ENCODE peak calls at places on chromosomes 5 and 9, in six cellular contexts. One of them, this sample, is unnamed.

GRCh38 chr5:174335682-174336364 is 290.3 kb downstream of the NSG2 start:
- DNase-seq in brain microvascular endothelial cell: no peak
- DNase-seq in CD4-positive, alpha-beta memory T cell: no peak
- DNase-seq in HCT116: no peak
- DNase-seq in pancreas: no peak
- DNase-seq in SK-N-SH: no peak
- DNase-seq in this sample: no peak

GRCh38 chr9:16367605-16368424 is 502.7 kb downstream of the BNC2 start:
- DNase-seq in pancreas: no peak
- DNase-seq in SK-N-SH: no peak
- DNase-seq in CD4-positive, alpha-beta memory T cell: no peak
- DNase-seq in HCT116: no peak
- DNase-seq in brain microvascular endothelial cell: no peak
- DNase-seq in this sample: no peak

GRCh38 chr9:99031319-99031718 is 73.6 kb upstream of the TGFBR1 start:
- DNase-seq in HCT116: no peak
- DNase-seq in SK-N-SH: no peak
- DNase-seq in CD4-positive, alpha-beta memory T cell: no peak
- DNase-seq in brain microvascular endothelial cell: no peak
- DNase-seq in pancreas: no peak
- DNase-seq in this sample: no peak

GRCh38 chr5:155530046-155530445 is 516.5 kb downstream of the KIF4B start:
- DNase-seq in CD4-positive, alpha-beta memory T cell: no peak
- DNase-seq in HCT116: no peak
- DNase-seq in brain microvascular endothelial cell: no peak
- DNase-seq in SK-N-SH: peak; percentile 21
- DNase-seq in pancreas: no peak
- DNase-seq in this sample: no peak

GRCh38 chr9:4796988-4797956 is 4.5 kb downstream of the RCL1 start:
- DNase-seq in pancreas: no peak
- DNase-seq in HCT116: peak; percentile 38
- DNase-seq in SK-N-SH: peak; percentile 51
- DNase-seq in CD4-positive, alpha-beta memory T cell: peak; percentile 8
- DNase-seq in brain microvascular endothelial cell: peak; percentile 47
- DNase-seq in this sample: no peak

GRCh38 chr5:163696270-163696887 is 191.0 kb downstream of the MAT2B start:
- DNase-seq in brain microvascular endothelial cell: peak; percentile 25
- DNase-seq in CD4-positive, alpha-beta memory T cell: peak; percentile 4
- DNase-seq in pancreas: no peak
- DNase-seq in SK-N-SH: peak; percentile 50
- DNase-seq in HCT116: peak; percentile 19
- DNase-seq in this sample: peak; percentile 24

GRCh38 chr9:134922932-134923240 is 5.2 kb upstream of the FCN1 start:
- DNase-seq in brain microvascular endothelial cell: no peak
- DNase-seq in SK-N-SH: peak; percentile 8
- DNase-seq in HCT116: no peak
- DNase-seq in CD4-positive, alpha-beta memory T cell: no peak
- DNase-seq in pancreas: no peak
- DNase-seq in this sample: no peak

GRCh38 chr9:100427366-100428263 is 672 bp downstream of the MSANTD3 start:
- DNase-seq in HCT116: peak; percentile 35
- DNase-seq in SK-N-SH: no peak
- DNase-seq in pancreas: peak; percentile 48
- DNase-seq in brain microvascular endothelial cell: peak; percentile 56
- DNase-seq in CD4-positive, alpha-beta memory T cell: no peak
- DNase-seq in this sample: no peak

GRCh38 chr5:174520420-174521396 is 203.7 kb upstream of the MSX2 start:
- DNase-seq in pancreas: peak; percentile 42
- DNase-seq in SK-N-SH: peak; percentile 75
- DNase-seq in brain microvascular endothelial cell: no peak
- DNase-seq in HCT116: peak; percentile 93
- DNase-seq in CD4-positive, alpha-beta memory T cell: no peak
- DNase-seq in this sample: peak; percentile 31

GRCh38 chr9:130936285-130937117 is 2.5 kb downstream of the FIBCD1 start:
- DNase-seq in CD4-positive, alpha-beta memory T cell: no peak
- DNase-seq in brain microvascular endothelial cell: peak; percentile 39
- DNase-seq in HCT116: no peak
- DNase-seq in SK-N-SH: no peak
- DNase-seq in pancreas: no peak
- DNase-seq in this sample: no peak

GRCh38 chr5:1505506-1506241 is 18.1 kb downstream of the LPCAT1 start:
- DNase-seq in SK-N-SH: no peak
- DNase-seq in brain microvascular endothelial cell: no peak
- DNase-seq in HCT116: no peak
- DNase-seq in pancreas: peak; percentile 11
- DNase-seq in CD4-positive, alpha-beta memory T cell: no peak
- DNase-seq in this sample: no peak

GRCh38 chr9:138020120-138020794 is 142.7 kb downstream of the CACNA1B start:
- DNase-seq in pancreas: no peak
- DNase-seq in CD4-positive, alpha-beta memory T cell: no peak
- DNase-seq in SK-N-SH: peak; percentile 14
- DNase-seq in brain microvascular endothelial cell: no peak
- DNase-seq in HCT116: no peak
- DNase-seq in this sample: no peak

GRCh38 chr9:95048225-95049087 is 269.1 kb downstream of the FANCC start:
- DNase-seq in brain microvascular endothelial cell: no peak
- DNase-seq in pancreas: peak; percentile 86
- DNase-seq in CD4-positive, alpha-beta memory T cell: peak; percentile 21
- DNase-seq in SK-N-SH: peak; percentile 88
- DNase-seq in HCT116: no peak
- DNase-seq in this sample: no peak

GRCh38 chr5:17005087-17005828 is 69.2 kb upstream of the MYO10 start:
- DNase-seq in HCT116: no peak
- DNase-seq in pancreas: no peak
- DNase-seq in SK-N-SH: no peak
- DNase-seq in CD4-positive, alpha-beta memory T cell: no peak
- DNase-seq in brain microvascular endothelial cell: no peak
- DNase-seq in this sample: no peak

GRCh38 chr5:133944263-133945230 is 23.9 kb downstream of the C5orf15 start:
- DNase-seq in brain microvascular endothelial cell: peak; percentile 40
- DNase-seq in SK-N-SH: peak; percentile 81
- DNase-seq in CD4-positive, alpha-beta memory T cell: peak; percentile 19
- DNase-seq in HCT116: peak; percentile 46
- DNase-seq in pancreas: peak; percentile 75
- DNase-seq in this sample: peak; percentile 47

GRCh38 chr9:124782661-124783574 is 6.0 kb downstream of the OLFML2A start:
- DNase-seq in pancreas: no peak
- DNase-seq in HCT116: no peak
- DNase-seq in CD4-positive, alpha-beta memory T cell: no peak
- DNase-seq in brain microvascular endothelial cell: no peak
- DNase-seq in SK-N-SH: no peak
- DNase-seq in this sample: no peak

GRCh38 chr5:126610616-126611015 is 9.9 kb downstream of the PHAX start:
- DNase-seq in HCT116: no peak
- DNase-seq in pancreas: no peak
- DNase-seq in SK-N-SH: no peak
- DNase-seq in brain microvascular endothelial cell: no peak
- DNase-seq in CD4-positive, alpha-beta memory T cell: no peak
- DNase-seq in this sample: no peak

GRCh38 chr5:51389582-51390463 is 6.6 kb downstream of the ISL1 start:
- DNase-seq in HCT116: no peak
- DNase-seq in pancreas: no peak
- DNase-seq in brain microvascular endothelial cell: no peak
- DNase-seq in CD4-positive, alpha-beta memory T cell: no peak
- DNase-seq in SK-N-SH: peak; percentile 61
- DNase-seq in this sample: no peak

GRCh38 chr5:17222679-17223078 is 5.2 kb downstream of the BASP1 start:
- DNase-seq in pancreas: no peak
- DNase-seq in CD4-positive, alpha-beta memory T cell: no peak
- DNase-seq in SK-N-SH: no peak
- DNase-seq in HCT116: no peak
- DNase-seq in brain microvascular endothelial cell: no peak
- DNase-seq in this sample: no peak

GRCh38 chr5:41707853-41708603 is 162.2 kb downstream of the OXCT1 start:
- DNase-seq in CD4-positive, alpha-beta memory T cell: no peak
- DNase-seq in SK-N-SH: peak; percentile 15
- DNase-seq in brain microvascular endothelial cell: peak; percentile 61
- DNase-seq in HCT116: peak; percentile 21
- DNase-seq in pancreas: no peak
- DNase-seq in this sample: no peak

GRCh38 chr9:112624711-112625707 is 92.9 kb downstream of the INIP start:
- DNase-seq in CD4-positive, alpha-beta memory T cell: no peak
- DNase-seq in brain microvascular endothelial cell: no peak
- DNase-seq in SK-N-SH: no peak
- DNase-seq in pancreas: no peak
- DNase-seq in HCT116: no peak
- DNase-seq in this sample: no peak

GRCh38 chr5:112848116-112848811 is 12.8 kb upstream of the SRP19 start:
- DNase-seq in CD4-positive, alpha-beta memory T cell: peak; percentile 43
- DNase-seq in SK-N-SH: peak; percentile 32
- DNase-seq in pancreas: no peak
- DNase-seq in brain microvascular endothelial cell: peak; percentile 58
- DNase-seq in HCT116: peak; percentile 68
- DNase-seq in this sample: no peak

GRCh38 chr5:136020383-136021015 is 8.3 kb upstream of the TGFBI start:
- DNase-seq in pancreas: no peak
- DNase-seq in brain microvascular endothelial cell: peak; percentile 96
- DNase-seq in CD4-positive, alpha-beta memory T cell: no peak
- DNase-seq in HCT116: peak; percentile 54
- DNase-seq in SK-N-SH: peak; percentile 41
- DNase-seq in this sample: no peak

GRCh38 chr5:136021016-136021405 is 7.8 kb upstream of the TGFBI start:
- DNase-seq in SK-N-SH: no peak
- DNase-seq in HCT116: no peak
- DNase-seq in pancreas: no peak
- DNase-seq in brain microvascular endothelial cell: peak; percentile 63
- DNase-seq in CD4-positive, alpha-beta memory T cell: no peak
- DNase-seq in this sample: no peak

GRCh38 chr5:136016945-136017530 is 11.8 kb upstream of the TGFBI start:
- DNase-seq in brain microvascular endothelial cell: peak; percentile 79
- DNase-seq in pancreas: no peak
- DNase-seq in SK-N-SH: no peak
- DNase-seq in HCT116: peak; percentile 98
- DNase-seq in CD4-positive, alpha-beta memory T cell: no peak
- DNase-seq in this sample: no peak

GRCh38 chr5:136018814-136019777 is 9.7 kb upstream of the TGFBI start:
- DNase-seq in pancreas: no peak
- DNase-seq in brain microvascular endothelial cell: peak; percentile 97
- DNase-seq in SK-N-SH: peak; percentile 82
- DNase-seq in HCT116: no peak
- DNase-seq in CD4-positive, alpha-beta memory T cell: no peak
- DNase-seq in this sample: no peak

DNA sequence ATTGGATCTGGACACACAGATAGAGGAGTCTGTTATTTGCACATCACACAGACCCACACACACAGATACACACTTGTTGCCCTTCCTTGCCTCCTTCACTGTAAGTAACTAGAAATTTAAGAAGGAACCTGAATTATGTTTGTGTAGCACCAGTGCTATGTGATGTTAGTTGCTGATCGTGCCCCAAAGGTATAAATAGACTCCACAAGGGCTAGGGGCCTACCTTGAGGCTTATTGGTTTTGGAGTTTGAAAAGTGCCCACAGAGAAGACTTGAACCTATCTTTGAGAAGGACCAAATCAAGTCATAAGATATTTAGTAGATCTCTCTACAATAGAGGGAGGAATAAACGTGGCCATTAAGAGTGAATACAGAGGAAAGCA is 8.8 kb upstream of the TGFBI start:
- DNase-seq in pancreas: no peak
- DNase-seq in brain microvascular endothelial cell: no peak
- DNase-seq in CD4-positive, alpha-beta memory T cell: no peak
- DNase-seq in SK-N-SH: no peak
- DNase-seq in HCT116: no peak
- DNase-seq in this sample: no peak
- H3K27ac ChIP-seq in pancreas: no peak overlapping the region
- H3K27ac ChIP-seq in brain microvascular endothelial cell: peak overlapping the region; percentile 98
- H3K27ac ChIP-seq in CD4-positive, alpha-beta memory T cell: no peak overlapping the region
- H3K27ac ChIP-seq in SK-N-SH: peak overlapping the region; percentile 98
- H3K27ac ChIP-seq in HCT116: no peak overlapping the region
- H3K27ac ChIP-seq in this sample: no peak overlapping the region

DNA sequence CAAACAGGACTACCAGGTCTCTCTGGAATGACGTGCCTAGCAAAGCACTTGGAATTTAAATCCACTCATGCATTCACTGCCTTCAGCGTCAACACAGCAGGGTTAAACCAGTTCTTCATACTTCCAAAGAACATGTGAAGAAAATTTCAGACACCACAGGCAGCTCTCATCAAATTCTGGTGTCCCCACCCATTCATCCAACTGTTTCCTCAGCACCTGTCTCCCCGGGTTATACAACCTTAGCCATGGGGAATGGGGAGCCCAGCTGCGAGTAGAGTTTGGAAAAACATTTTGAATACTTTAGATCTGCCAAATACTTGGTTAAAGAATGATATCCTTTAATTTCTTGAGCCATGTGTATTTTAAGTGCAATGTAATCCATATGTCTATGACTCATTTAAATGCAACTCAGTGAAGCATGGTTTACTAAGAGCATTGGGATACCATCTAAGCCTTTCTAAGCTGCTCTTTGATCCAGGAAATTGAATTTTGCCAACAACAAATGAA is 17.4 kb downstream of the ADAM19 start:
- DNase-seq in SK-N-SH: no peak
- DNase-seq in brain microvascular endothelial cell: peak; percentile 82
- DNase-seq in pancreas: no peak
- DNase-seq in HCT116: no peak
- DNase-seq in CD4-positive, alpha-beta memory T cell: no peak
- DNase-seq in this sample: no peak
- H3K27ac ChIP-seq in SK-N-SH: peak overlapping the region; percentile 74
- H3K27ac ChIP-seq in brain microvascular endothelial cell: peak overlapping the region; percentile 85
- H3K27ac ChIP-seq in pancreas: no peak overlapping the region
- H3K27ac ChIP-seq in HCT116: peak overlapping the region; percentile 33
- H3K27ac ChIP-seq in CD4-positive, alpha-beta memory T cell: no peak overlapping the region
- H3K27ac ChIP-seq in this sample: no peak overlapping the region

DNA sequence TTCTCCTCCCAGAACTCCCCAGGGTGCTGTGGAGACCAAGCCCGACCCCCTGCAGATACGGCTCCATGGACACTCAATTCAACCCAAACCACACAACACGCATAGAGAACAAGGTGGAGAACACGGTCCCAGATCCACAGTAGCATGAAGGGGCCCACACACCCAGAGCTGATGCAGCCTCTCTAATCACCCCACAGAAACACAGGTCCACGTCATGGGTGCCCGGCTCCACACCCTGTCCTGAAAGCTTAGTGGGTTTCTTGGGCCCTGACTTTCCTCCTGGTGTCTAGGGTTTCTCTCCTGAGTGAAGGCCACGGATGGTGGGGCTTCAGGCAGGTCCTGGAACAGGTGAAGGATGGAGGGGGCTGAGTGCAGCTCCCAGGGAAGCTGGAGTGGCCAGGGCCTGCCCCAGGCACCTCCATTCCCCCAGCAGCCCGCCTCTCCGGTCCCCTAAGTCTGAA is 1.5 kb upstream of the SLC23A1 start:
- DNase-seq in pancreas: no peak
- DNase-seq in brain microvascular endothelial cell: no peak
- DNase-seq in SK-N-SH: no peak
- DNase-seq in HCT116: no peak
- DNase-seq in CD4-positive, alpha-beta memory T cell: no peak
- DNase-seq in this sample: no peak
- H3K27ac ChIP-seq in pancreas: peak overlapping the region; percentile 76
- H3K27ac ChIP-seq in brain microvascular endothelial cell: no peak overlapping the region
- H3K27ac ChIP-seq in SK-N-SH: no peak overlapping the region
- H3K27ac ChIP-seq in HCT116: no peak overlapping the region
- H3K27ac ChIP-seq in CD4-positive, alpha-beta memory T cell: peak overlapping the region; percentile 57
- H3K27ac ChIP-seq in this sample: no peak overlapping the region

DNA sequence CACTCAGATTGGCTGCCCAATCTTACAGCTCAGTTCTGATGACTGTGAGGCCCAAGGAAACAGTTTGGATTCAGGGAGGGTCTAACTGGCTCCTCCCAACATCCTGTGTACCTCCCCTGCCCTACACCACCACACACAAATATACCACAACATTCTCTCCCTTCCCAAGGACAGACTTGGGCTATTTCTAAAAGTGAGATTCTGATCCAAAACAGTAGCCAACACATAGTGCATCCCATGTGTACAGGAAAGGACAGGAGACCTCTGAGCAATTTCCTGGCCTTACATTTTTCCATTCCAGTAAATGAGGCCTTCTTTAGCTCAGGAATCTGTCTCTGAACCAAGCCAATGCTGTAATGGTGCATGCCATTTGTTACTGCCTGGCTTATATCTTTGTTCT is 20.8 kb downstream of the ZNF366 start:
- DNase-seq in SK-N-SH: no peak
- DNase-seq in brain microvascular endothelial cell: no peak
- DNase-seq in HCT116: no peak
- DNase-seq in pancreas: no peak
- DNase-seq in CD4-positive, alpha-beta memory T cell: no peak
- DNase-seq in this sample: no peak
- H3K27ac ChIP-seq in SK-N-SH: peak overlapping the region; percentile 66
- H3K27ac ChIP-seq in brain microvascular endothelial cell: no peak overlapping the region
- H3K27ac ChIP-seq in HCT116: no peak overlapping the region
- H3K27ac ChIP-seq in pancreas: no peak overlapping the region
- H3K27ac ChIP-seq in CD4-positive, alpha-beta memory T cell: no peak overlapping the region
- H3K27ac ChIP-seq in this sample: no peak overlapping the region

This sample was measured in substantia nigra.